ENCODE peak calls at places on chromosome X, in six cellular contexts. One of them, this sample, is unnamed. For H3K4me1, the result is how much of the 10 kb centered on the place peaks cover.

GRCh38 chrX:34546366-34546765 is 110.7 kb downstream of the TMEM47 start:
- DNase-seq in adipocyte: peak
- DNase-seq in mucosa of descending colon: no peak
- DNase-seq in breast epithelium: no peak
- DNase-seq in uterus: no peak
- DNase-seq in hepatocyte: no peak
- DNase-seq in this sample: no peak

GRCh38 chrX:17024896-17025295 is 78.4 kb downstream of the REPS2 start:
- DNase-seq in adipocyte: no peak
- DNase-seq in mucosa of descending colon: peak
- DNase-seq in breast epithelium: no peak
- DNase-seq in uterus: no peak
- DNase-seq in hepatocyte: peak
- DNase-seq in this sample: no peak

GRCh38 chrX:5876984-5877655 is 351.5 kb downstream of the NLGN4X start:
- DNase-seq in adipocyte: no peak
- DNase-seq in mucosa of descending colon: no peak
- DNase-seq in breast epithelium: no peak
- DNase-seq in uterus: no peak
- DNase-seq in hepatocyte: peak
- DNase-seq in this sample: peak

GRCh38 chrX:27565992-27566391 is 24.2 kb upstream of the DCAF8L2 start:
- DNase-seq in adipocyte: no peak
- DNase-seq in mucosa of descending colon: no peak
- DNase-seq in breast epithelium: no peak
- DNase-seq in uterus: no peak
- DNase-seq in hepatocyte: peak
- DNase-seq in this sample: no peak

GRCh38 chrX:103688949-103689348 is 2.5 kb upstream of the MORF4L2 start:
- DNase-seq in adipocyte: peak
- DNase-seq in mucosa of descending colon: no peak
- DNase-seq in breast epithelium: no peak
- DNase-seq in uterus: no peak
- DNase-seq in hepatocyte: peak
- DNase-seq in this sample: no peak

GRCh38 chrX:39859991-39860861 is 237.5 kb downstream of the BCOR start:
- DNase-seq in adipocyte: peak
- DNase-seq in mucosa of descending colon: peak
- DNase-seq in breast epithelium: no peak
- DNase-seq in uterus: peak
- DNase-seq in hepatocyte: peak
- DNase-seq in this sample: no peak

GRCh38 chrX:123311486-123311885 is 127.4 kb downstream of the GRIA3 start:
- DNase-seq in adipocyte: no peak
- DNase-seq in mucosa of descending colon: no peak
- DNase-seq in breast epithelium: no peak
- DNase-seq in uterus: no peak
- DNase-seq in hepatocyte: no peak
- DNase-seq in this sample: no peak

GRCh38 chrX:127574829-127575228 is 477.4 kb downstream of the ACTRT1 start:
- DNase-seq in adipocyte: no peak
- DNase-seq in mucosa of descending colon: no peak
- DNase-seq in breast epithelium: no peak
- DNase-seq in uterus: no peak
- DNase-seq in hepatocyte: no peak
- DNase-seq in this sample: no peak

GRCh38 chrX:16212024-16212423 is 44.7 kb downstream of the MAGEB17 start:
- DNase-seq in adipocyte: peak
- DNase-seq in mucosa of descending colon: no peak
- DNase-seq in breast epithelium: no peak
- DNase-seq in uterus: no peak
- DNase-seq in hepatocyte: no peak
- DNase-seq in this sample: peak

GRCh38 chrX:69538321-69538876 is 34.3 kb downstream of the NALF2 start:
- DNase-seq in adipocyte: peak
- DNase-seq in mucosa of descending colon: peak
- DNase-seq in breast epithelium: peak
- DNase-seq in uterus: peak
- DNase-seq in hepatocyte: peak
- DNase-seq in this sample: peak

GRCh38 chrX:18640686-18641085 is 31.2 kb downstream of the RS1 start:
- DNase-seq in adipocyte: no peak
- DNase-seq in mucosa of descending colon: no peak
- DNase-seq in breast epithelium: no peak
- DNase-seq in uterus: no peak
- DNase-seq in hepatocyte: no peak
- DNase-seq in this sample: no peak

GRCh38 chrX:87900320-87900908 is 382.8 kb downstream of the KLHL4 start:
- DNase-seq in adipocyte: no peak
- DNase-seq in mucosa of descending colon: no peak
- DNase-seq in breast epithelium: no peak
- DNase-seq in uterus: no peak
- DNase-seq in hepatocyte: no peak
- DNase-seq in this sample: no peak

GRCh38 chrX:41666251-41666650 is 22.5 kb upstream of the GPR34 start:
- DNase-seq in adipocyte: peak
- DNase-seq in mucosa of descending colon: no peak
- DNase-seq in breast epithelium: no peak
- DNase-seq in uterus: no peak
- DNase-seq in hepatocyte: no peak
- DNase-seq in this sample: no peak

GRCh38 chrX:115584715-115585114 is 23.7 kb downstream of the PLS3 start:
- DNase-seq in adipocyte: no peak
- DNase-seq in mucosa of descending colon: no peak
- DNase-seq in breast epithelium: no peak
- DNase-seq in uterus: no peak
- DNase-seq in hepatocyte: no peak
- DNase-seq in this sample: no peak

GRCh38 chrX:44708470-44708869 is 135.4 kb upstream of the DUSP21 start:
- DNase-seq in adipocyte: no peak
- DNase-seq in mucosa of descending colon: no peak
- DNase-seq in breast epithelium: no peak
- DNase-seq in uterus: no peak
- DNase-seq in hepatocyte: no peak
- DNase-seq in this sample: no peak

GRCh38 chrX:21711126-21711847 is 46.6 kb downstream of the SMPX start:
- DNase-seq in adipocyte: no peak
- DNase-seq in mucosa of descending colon: no peak
- DNase-seq in breast epithelium: no peak
- DNase-seq in uterus: no peak
- DNase-seq in hepatocyte: no peak
- DNase-seq in this sample: no peak

GRCh38 chrX:39472161-39472560 is 625.6 kb downstream of the BCOR start:
- DNase-seq in adipocyte: no peak
- DNase-seq in mucosa of descending colon: no peak
- DNase-seq in breast epithelium: no peak
- DNase-seq in uterus: no peak
- DNase-seq in hepatocyte: no peak
- DNase-seq in this sample: no peak

GRCh38 chrX:150234126-150234525 is 129.0 kb upstream of the MAMLD1 start:
- DNase-seq in adipocyte: no peak
- DNase-seq in mucosa of descending colon: no peak
- DNase-seq in breast epithelium: no peak
- DNase-seq in uterus: no peak
- DNase-seq in hepatocyte: no peak
- DNase-seq in this sample: no peak

GRCh38 chrX:136691028-136691809 is 43.3 kb downstream of the CD40LG start:
- DNase-seq in adipocyte: no peak
- DNase-seq in mucosa of descending colon: no peak
- DNase-seq in breast epithelium: no peak
- DNase-seq in uterus: no peak
- DNase-seq in hepatocyte: no peak
- DNase-seq in this sample: no peak

GRCh38 chrX:125378205-125378604 is 58.5 kb downstream of the TEX13C start:
- DNase-seq in adipocyte: no peak
- DNase-seq in mucosa of descending colon: no peak
- DNase-seq in breast epithelium: no peak
- DNase-seq in uterus: no peak
- DNase-seq in hepatocyte: peak
- DNase-seq in this sample: no peak

GRCh38 chrX:65688403-65688881 is 21.0 kb downstream of the MSN start:
- DNase-seq in adipocyte: peak
- DNase-seq in mucosa of descending colon: no peak
- DNase-seq in breast epithelium: no peak
- DNase-seq in uterus: no peak
- DNase-seq in hepatocyte: no peak
- DNase-seq in this sample: no peak

DNA sequence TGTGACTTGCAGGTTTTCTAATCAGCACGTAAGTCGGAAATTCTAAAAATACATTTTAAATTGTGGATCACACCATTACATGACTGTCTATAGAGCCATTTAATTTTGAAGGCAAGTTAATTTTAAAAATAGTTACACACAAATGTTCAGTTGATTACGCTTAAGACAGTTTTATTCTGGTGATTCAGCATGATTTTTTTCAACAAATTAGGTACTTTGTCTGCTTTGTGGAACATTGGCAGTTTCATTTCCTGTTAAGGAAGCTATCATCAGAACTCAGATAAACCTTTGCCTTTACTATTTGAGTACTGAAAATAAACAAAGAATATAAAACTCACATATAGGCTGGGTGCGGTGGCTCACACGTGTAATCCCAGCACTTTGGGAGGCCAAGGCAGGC is 19.5 kb downstream of the SAT1 start:
- DNase-seq in adipocyte: no peak
- DNase-seq in mucosa of descending colon: no peak
- DNase-seq in breast epithelium: no peak
- DNase-seq in uterus: no peak
- DNase-seq in hepatocyte: no peak
- DNase-seq in this sample: no peak
- H3K4me1 ChIP-seq in adipocyte: under half
- H3K4me1 ChIP-seq in mucosa of descending colon: under half
- H3K4me1 ChIP-seq in breast epithelium: under half
- H3K4me1 ChIP-seq in uterus: under half
- H3K4me1 ChIP-seq in hepatocyte: under half
- H3K4me1 ChIP-seq in this sample: under half

GRCh38 chrX:46327229-46328081 is 217.8 kb downstream of the ZNF674 start:
- DNase-seq in adipocyte: peak
- DNase-seq in mucosa of descending colon: peak
- DNase-seq in breast epithelium: peak
- DNase-seq in uterus: no peak
- DNase-seq in hepatocyte: peak
- DNase-seq in this sample: peak
- H3K4me1 ChIP-seq in adipocyte: under half
- H3K4me1 ChIP-seq in mucosa of descending colon: under half
- H3K4me1 ChIP-seq in breast epithelium: under half
- H3K4me1 ChIP-seq in uterus: under half
- H3K4me1 ChIP-seq in hepatocyte: under half
- H3K4me1 ChIP-seq in this sample: under half

GRCh38 chrX:45755719-45756118 is 555.0 kb upstream of the DIPK2B start:
- DNase-seq in adipocyte: no peak
- DNase-seq in mucosa of descending colon: no peak
- DNase-seq in breast epithelium: no peak
- DNase-seq in uterus: no peak
- DNase-seq in hepatocyte: no peak
- DNase-seq in this sample: no peak
- H3K4me1 ChIP-seq in adipocyte: under half
- H3K4me1 ChIP-seq in mucosa of descending colon: under half
- H3K4me1 ChIP-seq in breast epithelium: under half
- H3K4me1 ChIP-seq in uterus: under half
- H3K4me1 ChIP-seq in hepatocyte: under half
- H3K4me1 ChIP-seq in this sample: half or more

GRCh38 chrX:45771560-45772340 is 571.1 kb upstream of the DIPK2B start:
- DNase-seq in adipocyte: peak
- DNase-seq in mucosa of descending colon: peak
- DNase-seq in breast epithelium: no peak
- DNase-seq in uterus: no peak
- DNase-seq in hepatocyte: no peak
- DNase-seq in this sample: no peak

GRCh38 chrX:45771114-45771513 is 570.4 kb upstream of the DIPK2B start:
- DNase-seq in adipocyte: peak
- DNase-seq in mucosa of descending colon: no peak
- DNase-seq in breast epithelium: no peak
- DNase-seq in uterus: peak
- DNase-seq in hepatocyte: peak
- DNase-seq in this sample: peak

GRCh38 chrX:45774961-45775360 is 574.3 kb upstream of the DIPK2B start:
- DNase-seq in adipocyte: peak
- DNase-seq in mucosa of descending colon: no peak
- DNase-seq in breast epithelium: no peak
- DNase-seq in uterus: peak
- DNase-seq in hepatocyte: no peak
- DNase-seq in this sample: no peak

GRCh38 chrX:45778621-45779020 is 577.9 kb upstream of the DIPK2B start:
- DNase-seq in adipocyte: no peak
- DNase-seq in mucosa of descending colon: no peak
- DNase-seq in breast epithelium: no peak
- DNase-seq in uterus: no peak
- DNase-seq in hepatocyte: no peak
- DNase-seq in this sample: no peak

DNA sequence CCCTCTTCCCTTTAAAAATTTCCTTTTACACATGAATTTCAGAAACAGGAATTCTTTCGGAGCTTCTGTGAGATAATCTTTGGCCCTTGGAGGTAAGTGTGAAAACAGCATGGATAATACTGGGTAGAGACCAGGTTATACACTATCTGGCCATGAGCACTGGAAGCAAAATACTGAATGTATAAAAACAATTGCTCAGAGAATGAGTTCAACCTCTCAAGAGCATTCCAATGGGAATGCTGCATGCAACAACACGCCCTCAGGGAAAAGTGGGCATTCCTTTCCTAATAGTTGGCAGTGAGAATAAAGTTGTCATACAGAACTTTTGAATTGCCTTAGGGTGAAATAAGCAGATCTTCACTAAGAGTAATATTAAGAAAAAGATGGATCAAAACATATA is 574.8 kb upstream of the DIPK2B start:
- DNase-seq in adipocyte: peak
- DNase-seq in mucosa of descending colon: no peak
- DNase-seq in breast epithelium: peak
- DNase-seq in uterus: no peak
- DNase-seq in hepatocyte: no peak
- DNase-seq in this sample: no peak
- H3K4me1 ChIP-seq in adipocyte: half or more
- H3K4me1 ChIP-seq in mucosa of descending colon: under half
- H3K4me1 ChIP-seq in breast epithelium: under half
- H3K4me1 ChIP-seq in uterus: under half
- H3K4me1 ChIP-seq in hepatocyte: under half
- H3K4me1 ChIP-seq in this sample: half or more

DNA sequence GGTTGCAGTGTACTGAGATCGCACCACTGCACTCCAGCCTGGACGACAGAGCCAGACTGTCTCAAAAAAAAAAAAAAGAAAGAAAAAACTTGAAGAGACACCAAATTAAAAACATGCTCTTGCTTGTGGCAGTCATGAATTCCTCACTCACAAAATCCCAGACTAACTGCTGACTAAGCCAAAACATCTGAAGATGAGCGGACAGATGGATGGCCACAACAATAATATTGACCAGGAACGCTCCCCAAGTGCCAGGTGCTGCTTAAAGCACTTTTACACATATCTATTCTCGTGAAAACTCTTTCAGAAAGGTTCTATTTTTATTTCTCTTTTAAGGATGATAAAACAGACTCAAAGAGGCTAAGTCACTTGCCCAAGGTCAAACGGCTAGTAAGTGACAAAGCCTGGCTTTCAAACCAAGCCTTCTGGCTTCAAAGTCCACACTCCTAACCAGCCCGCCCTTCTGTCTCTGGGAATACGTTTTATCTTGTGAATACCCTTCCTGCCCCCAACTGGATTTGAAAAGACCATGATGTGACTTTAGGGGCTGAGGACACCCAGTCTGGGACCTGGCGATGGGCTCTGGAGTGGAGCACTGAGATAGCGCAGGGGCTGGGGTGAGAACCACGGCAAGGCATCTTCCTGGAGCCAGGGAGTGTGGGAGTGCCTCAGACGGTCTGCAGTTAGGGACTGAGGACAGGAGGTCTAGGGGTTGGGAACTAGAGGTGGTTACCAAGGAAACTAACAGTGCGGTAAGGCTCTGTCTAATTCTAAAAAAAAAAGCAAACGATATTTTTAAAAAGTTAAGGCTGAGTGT is 9.5 kb upstream of the CXCR3 start:
- DNase-seq in adipocyte: no peak
- DNase-seq in mucosa of descending colon: no peak
- DNase-seq in breast epithelium: no peak
- DNase-seq in uterus: no peak
- DNase-seq in hepatocyte: no peak
- DNase-seq in this sample: no peak
- H3K4me1 ChIP-seq in adipocyte: under half
- H3K4me1 ChIP-seq in mucosa of descending colon: under half
- H3K4me1 ChIP-seq in breast epithelium: under half
- H3K4me1 ChIP-seq in uterus: under half
- H3K4me1 ChIP-seq in hepatocyte: under half
- H3K4me1 ChIP-seq in this sample: under half